ENCODE peak calls at places on chromosomes 12 and 14, in four cellular contexts. J is K562, K is endothelial cell of umbilical vein, O is HepG2. H is an unnamed sample.

GRCh38 chr12:32217354-32218310 is 111.0 kb downstream of the BICD1 start:
- DNase-seq in J (no peak), K (no peak), O (no peak), H (peak; percentile 11)

GRCh38 chr12:107318554-107318803 is 225.1 kb upstream of the CRY1 start:
- DNase-seq in J (no peak), O (no peak), K (no peak), H (no peak)

GRCh38 chr12:45200497-45201043 is 15.3 kb upstream of the ANO6 start:
- DNase-seq in K (no peak), O (peak; percentile 48), J (no peak), H (no peak)

GRCh38 chr12:115035536-115036107 is 351.6 kb upstream of the TBX3 start:
- DNase-seq in O (no peak), K (no peak), J (no peak), H (no peak)

GRCh38 chr12:25698782-25699181 is 145.7 kb upstream of the LMNTD1 start:
- DNase-seq in K (no peak), J (no peak), O (no peak), H (no peak)

GRCh38 chr12:64252708-64253107 is 30.6 kb upstream of the KICS2 start:
- DNase-seq in K (no peak), O (no peak), J (no peak), H (no peak)

GRCh38 chr12:122204829-122205589 is 1.5 kb downstream of the B3GNT4 start:
- DNase-seq in J (no peak), K (no peak), O (no peak), H (no peak)

GRCh38 chr12:10160659-10161386 is 11.1 kb downstream of the OLR1 start:
- DNase-seq in K (no peak), O (no peak), J (no peak), H (no peak)

GRCh38 chr14:35789651-35790050 is 19.4 kb downstream of the RALGAPA1 start:
- DNase-seq in O (no peak), K (no peak), J (no peak), H (no peak)

GRCh38 chr12:104303538-104304151 is at the start of gene EID3:
- DNase-seq in K (peak; percentile 86), J (no peak), O (no peak), H (peak; percentile 53)

GRCh38 chr12:30694412-30694955 is 1.2 kb downstream of the IPO8 start:
- DNase-seq in K (no peak), O (no peak), J (peak; percentile 30), H (peak; percentile 7)

GRCh38 chr14:100618763-100619320 is 31.6 kb upstream of the BEGAIN start:
- DNase-seq in J (no peak), K (no peak), O (no peak), H (no peak)

GRCh38 chr12:28313631-28314030 is 123.4 kb downstream of the CCDC91 start:
- DNase-seq in K (peak; percentile 78), J (peak; percentile 21), O (no peak), H (no peak)

GRCh38 chr12:115916910-115917668 is 360.4 kb downstream of the MED13L start:
- DNase-seq in K (peak; percentile 5), J (peak; percentile 50), O (peak; percentile 13), H (peak; percentile 60)

GRCh38 chr12:65510584-65511050 is 232.1 kb downstream of the MSRB3 start:
- DNase-seq in K (peak; percentile 30), O (peak; percentile 88), J (no peak), H (no peak)

GRCh38 chr14:51554339-51554920 is 97.3 kb upstream of the FRMD6 start:
- DNase-seq in O (no peak), J (no peak), K (peak; percentile 51), H (no peak)

GRCh38 chr12:23950011-23950774 is 723 bp upstream of the SOX5 start:
- DNase-seq in O (peak; percentile 31), K (peak; percentile 55), J (peak; percentile 37), H (no peak)

GRCh38 chr12:100612557-100612956 is 39.1 kb downstream of the GAS2L3 start:
- DNase-seq in K (no peak), O (no peak), J (no peak), H (no peak)

GRCh38 chr12:32666018-32666417 is 13.1 kb upstream of the DNM1L start:
- DNase-seq in J (no peak), O (no peak), K (no peak), H (no peak)

GRCh38 chr12:53750812-53751335 is 905 bp downstream of the CISTR start:
- DNase-seq in O (no peak), J (no peak), K (no peak), H (no peak)

GRCh38 chr12:85016423-85016822 is 19.7 kb downstream of the TSPAN19 start:
- DNase-seq in K (peak; percentile 67), O (peak; percentile 23), J (no peak), H (peak; percentile 78)

GRCh38 chr12:45216983-45217485 is 1.1 kb downstream of the ANO6 start:
- DNase-seq in O (no peak), K (no peak), J (no peak), H (no peak)

GRCh38 chr12:105654606-105655005 is 324.1 kb downstream of the C12orf75 start:
- DNase-seq in O (no peak), K (no peak), J (no peak), H (no peak)

GRCh38 chr12:109517619-109518018 is 40.2 kb downstream of the UBE3B start:
- DNase-seq in J (peak; percentile 8), O (no peak), K (no peak), H (no peak)

GRCh38 chr14:70268760-70269159 is 80.0 kb upstream of the SLC8A3 start:
- DNase-seq in K (no peak), J (no peak), O (no peak), H (no peak)

DNA sequence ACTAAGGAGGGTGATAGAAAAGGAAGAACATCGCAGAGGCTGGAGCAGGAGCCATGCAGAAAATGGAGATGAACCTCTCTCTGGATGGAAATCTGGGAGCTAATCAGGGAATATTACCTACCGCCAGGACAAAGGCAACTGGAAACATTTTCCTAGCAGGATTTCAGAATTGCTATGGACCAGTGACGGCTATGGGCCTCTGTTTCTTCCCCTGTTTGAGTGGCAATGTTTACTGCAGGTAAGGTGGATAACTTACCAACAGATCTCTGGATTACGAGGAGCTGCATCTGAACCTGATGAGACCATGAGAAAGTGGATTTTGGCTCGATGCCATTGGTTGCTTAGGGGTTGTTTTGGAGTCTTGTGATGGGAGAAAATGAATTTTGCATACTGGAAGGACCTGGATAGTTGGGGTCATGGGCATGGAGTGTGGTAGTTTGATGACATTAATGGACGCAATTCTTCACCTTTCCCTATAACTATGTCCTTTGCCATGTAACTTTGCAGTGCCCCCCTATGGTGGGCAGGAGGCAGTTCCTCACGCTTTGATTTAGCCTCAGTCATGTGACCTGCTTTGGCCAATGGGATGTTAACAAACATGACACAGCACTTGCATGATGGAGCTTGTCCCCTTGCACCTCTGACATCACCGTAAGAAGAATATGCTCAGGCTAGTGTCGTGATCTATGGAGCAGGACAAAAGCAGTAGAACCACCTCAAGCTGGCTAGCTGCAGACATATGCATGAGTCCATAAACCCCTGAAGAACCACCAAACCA is 51.1 kb downstream of the CALM1 start:
- DNase-seq in K (no peak), O (peak; percentile 50), J (peak; percentile 11), H (no peak)
- TF ChIP-seq JUN in K (no peak), O (no peak), J (no peak), H (no peak)

DNA sequence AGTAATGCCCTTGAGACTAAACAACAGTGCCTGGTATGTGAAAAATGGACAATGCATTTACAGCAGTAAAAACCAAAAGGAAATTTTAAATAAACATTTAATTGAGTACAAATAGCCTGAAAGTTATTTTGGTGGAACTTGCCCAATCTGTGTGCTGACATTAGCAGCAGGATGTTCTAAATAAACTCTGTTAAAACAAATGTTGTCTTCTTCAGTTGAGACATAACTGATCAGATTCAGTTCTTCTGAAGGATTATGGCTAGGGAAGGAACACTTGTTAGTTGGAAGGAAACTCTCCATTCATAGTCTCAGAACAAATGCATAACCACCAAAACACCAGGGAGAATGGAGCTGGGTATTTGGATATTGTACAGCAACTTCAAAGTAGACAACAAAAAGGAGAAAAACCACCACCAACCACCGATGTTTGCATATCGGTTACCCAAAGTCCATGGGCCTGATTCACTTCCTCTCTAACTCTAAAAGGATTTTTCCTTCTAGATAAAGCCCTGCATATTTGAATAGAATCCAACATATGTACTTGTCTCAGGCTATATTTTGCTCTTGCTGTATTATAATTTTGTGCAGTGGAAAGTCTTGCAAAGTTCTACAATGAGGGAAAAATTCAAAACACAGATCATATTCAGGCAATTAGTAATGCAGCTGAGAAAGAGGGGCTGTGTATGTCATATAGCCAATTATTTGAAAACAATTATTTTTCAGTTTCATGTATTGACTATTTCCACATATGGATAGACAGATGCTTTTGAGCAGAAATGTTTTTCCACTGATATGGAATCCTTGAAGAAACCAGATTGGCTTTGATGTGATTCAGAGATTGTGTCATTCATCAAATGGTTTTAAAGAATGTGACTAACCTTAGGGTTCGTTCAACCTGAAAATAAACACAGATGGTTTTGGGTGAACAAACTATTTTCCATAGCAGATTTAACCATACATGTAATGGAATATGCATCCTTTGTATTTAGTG is 152.2 kb upstream of the BMP4 start:
- DNase-seq in O (peak; percentile 96), K (peak; percentile 94), J (no peak), H (peak; percentile 17)
- TF ChIP-seq MYC in O (no peak), K (no peak), J (no peak), H (no peak)

GRCh38 chr12:57128519-57129247 is 400 bp downstream of the LRP1 start:
- DNase-seq in K (no peak), J (no peak), O (no peak), H (no peak)

GRCh38 chr12:57133013-57133569 is 4.8 kb downstream of the LRP1 start:
- DNase-seq in J (no peak), O (no peak), K (no peak), H (no peak)

GRCh38 chr12:57131896-57132744 is 3.8 kb downstream of the LRP1 start:
- DNase-seq in J (no peak), K (no peak), O (no peak), H (no peak)

GRCh38 chr12:57129311-57130288 is 1.3 kb downstream of the LRP1 start:
- DNase-seq in J (no peak), K (no peak), O (no peak), H (no peak)

DNA sequence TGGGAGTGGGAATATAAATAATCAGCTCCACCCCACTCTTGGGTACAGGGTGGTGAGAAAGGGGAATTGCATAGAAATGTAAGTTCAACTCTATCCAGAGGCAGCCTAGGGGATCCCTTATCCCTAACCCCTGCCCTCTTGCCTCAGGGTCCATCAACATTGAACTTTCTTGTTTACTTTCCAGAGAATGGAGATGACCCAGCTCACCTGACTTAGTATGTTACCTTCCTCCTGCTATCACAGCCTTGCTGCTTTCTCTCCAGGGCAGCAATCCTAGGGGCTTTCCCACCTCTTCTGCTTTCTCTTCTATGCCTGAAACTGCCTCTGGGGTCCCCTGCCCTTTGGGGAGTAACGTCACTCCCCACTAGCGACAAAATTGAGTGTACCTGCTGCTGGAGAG is 2.7 kb downstream of the LRP1 start:
- DNase-seq in K (no peak), J (no peak), O (peak; percentile 73), H (no peak)
- TF ChIP-seq JUN in K (no peak), J (no peak), O (no peak), H (no peak)

GRCh38 chr14:105993814-105994213 is 467.4 kb downstream of the TMEM121 start:
- DNase-seq in K (no peak), J (no peak), O (no peak), H (no peak)

GRCh38 chr14:105999361-106000028 is 473.1 kb downstream of the TMEM121 start:
- DNase-seq in K (no peak), J (peak; percentile 50), O (peak; percentile 50), H (peak; percentile 84)
- TF ChIP-seq MYC in K (no peak), J (no peak), O (no peak), H (no peak)

H was measured in A549.